ENCODE peak calls at places on chromosomes 11 and 22, in ten cellular contexts. Y, W, H, I, U, Q, S, J, R and C are unnamed samples.

GRCh38 chr11:77442394-77443053 is 31.4 kb downstream of the PAK1 start:
- DNase-seq in Y (no peak), W (no peak), H (no peak), I (no peak), U (no peak), Q (no peak), S (no peak), J (no peak), R (no peak), C (no peak)

GRCh38 chr11:100855466-100856067 is 168.5 kb downstream of the ARHGAP42 start:
- DNase-seq in Y (no peak), W (no peak), H (peak), I (no peak), U (no peak), Q (no peak), S (no peak), J (no peak), R (no peak), C (no peak)

GRCh38 chr11:65016705-65017104 is 2.7 kb downstream of the ARL2 start:
- DNase-seq in Y (no peak), W (no peak), H (no peak), I (no peak), U (no peak), Q (no peak), S (no peak), J (no peak), R (no peak), C (no peak)

GRCh38 chr11:119684361-119685072 is 44.5 kb downstream of the NECTIN1 start:
- DNase-seq in Y (no peak), W (peak), H (peak), I (no peak), U (no peak), Q (no peak), S (no peak), J (no peak), R (no peak), C (no peak)

GRCh38 chr22:21568207-21569075 is 927 bp downstream of the UBE2L3 start:
- DNase-seq in Y (no peak), W (peak), H (peak), I (peak), U (peak), Q (no peak), S (peak), J (no peak), R (no peak), C (no peak)

GRCh38 chr11:123562166-123562565 is 92.3 kb downstream of the SCN3B start:
- DNase-seq in Y (no peak), W (no peak), H (no peak), I (no peak), U (no peak), Q (no peak), S (no peak), J (no peak), R (no peak), C (no peak)

GRCh38 chr11:31820438-31820818 is 9.3 kb upstream of the PAX6 start:
- DNase-seq in Y (no peak), W (no peak), H (no peak), I (no peak), U (no peak), Q (no peak), S (no peak), J (no peak), R (no peak), C (no peak)

GRCh38 chr11:2475151-2475918 is 30.5 kb downstream of the KCNQ1 start:
- DNase-seq in Y (no peak), W (no peak), H (no peak), I (no peak), U (no peak), Q (no peak), S (no peak), J (no peak), R (peak), C (no peak)

GRCh38 chr22:25514436-25514835 is 50.0 kb upstream of the GRK3 start:
- DNase-seq in Y (no peak), W (no peak), H (no peak), I (no peak), U (no peak), Q (no peak), S (no peak), J (no peak), R (no peak), C (no peak)